ENCODE peak calls at places on chromosomes 5 and 9, in eight cellular contexts. L, A, C, E, G, X, S and O are unnamed samples.

GRCh38 chr9:7298123-7298522 is 501.5 kb downstream of the DMAC1 start:
- DNase-seq in E (peak; percentile 27), X (no peak), L (no peak), A (no peak), C (no peak), S (no peak), G (no peak), O (no peak)

GRCh38 chr5:137752873-137753226 is 1.3 kb downstream of the HNRNPA0 start:
- DNase-seq in G (no peak), X (peak; percentile 36), S (peak; percentile 38), L (no peak), C (no peak), A (peak; percentile 52), E (peak; percentile 44), O (peak; percentile 16)

GRCh38 chr5:117615226-117615625 is 1040.6 kb upstream of the SEMA6A start:
- DNase-seq in X (no peak), E (no peak), S (no peak), G (no peak), C (no peak), A (no peak), L (no peak), O (no peak)

GRCh38 chr9:26706223-26706622 is 186.4 kb downstream of the CAAP1 start:
- DNase-seq in X (no peak), C (no peak), S (no peak), G (no peak), A (no peak), L (no peak), E (no peak), O (no peak)

GRCh38 chr9:130451509-130452388 is 7.0 kb downstream of the ASS1 start:
- DNase-seq in A (peak; percentile 83), L (peak; percentile 78), X (peak; percentile 74), E (peak; percentile 99), C (peak; percentile 93), S (peak; percentile 93), G (no peak), O (no peak)

GRCh38 chr5:149149942-149150341 is 8.6 kb downstream of the ABLIM3 start:
- DNase-seq in L (no peak), A (no peak), S (no peak), E (peak; percentile 21), X (no peak), C (no peak), G (no peak), O (no peak)

GRCh38 chr5:89200899-89201298 is 317.9 kb upstream of the MEF2C start:
- DNase-seq in E (no peak), G (no peak), C (no peak), L (no peak), X (no peak), A (no peak), S (no peak), O (no peak)

GRCh38 chr5:3326569-3327232 is 268.9 kb upstream of the IRX1 start:
- DNase-seq in X (no peak), G (no peak), L (no peak), A (no peak), C (no peak), S (no peak), E (no peak), O (no peak)

GRCh38 chr9:30630459-30630858 is 1754.0 kb upstream of the ACO1 start:
- DNase-seq in G (no peak), L (no peak), X (no peak), C (no peak), E (no peak), A (no peak), S (no peak), O (no peak)

GRCh38 chr5:1726956-1727355 is 72.7 kb downstream of the MRPL36 start:
- DNase-seq in C (no peak), S (no peak), L (no peak), A (peak; percentile 17), E (no peak), X (peak; percentile 17), G (no peak), O (no peak)

GRCh38 chr9:137431416-137431931 is 8.3 kb downstream of the NOXA1 start:
- DNase-seq in C (no peak), X (no peak), L (no peak), G (no peak), S (no peak), A (no peak), E (no peak), O (no peak)

DNA sequence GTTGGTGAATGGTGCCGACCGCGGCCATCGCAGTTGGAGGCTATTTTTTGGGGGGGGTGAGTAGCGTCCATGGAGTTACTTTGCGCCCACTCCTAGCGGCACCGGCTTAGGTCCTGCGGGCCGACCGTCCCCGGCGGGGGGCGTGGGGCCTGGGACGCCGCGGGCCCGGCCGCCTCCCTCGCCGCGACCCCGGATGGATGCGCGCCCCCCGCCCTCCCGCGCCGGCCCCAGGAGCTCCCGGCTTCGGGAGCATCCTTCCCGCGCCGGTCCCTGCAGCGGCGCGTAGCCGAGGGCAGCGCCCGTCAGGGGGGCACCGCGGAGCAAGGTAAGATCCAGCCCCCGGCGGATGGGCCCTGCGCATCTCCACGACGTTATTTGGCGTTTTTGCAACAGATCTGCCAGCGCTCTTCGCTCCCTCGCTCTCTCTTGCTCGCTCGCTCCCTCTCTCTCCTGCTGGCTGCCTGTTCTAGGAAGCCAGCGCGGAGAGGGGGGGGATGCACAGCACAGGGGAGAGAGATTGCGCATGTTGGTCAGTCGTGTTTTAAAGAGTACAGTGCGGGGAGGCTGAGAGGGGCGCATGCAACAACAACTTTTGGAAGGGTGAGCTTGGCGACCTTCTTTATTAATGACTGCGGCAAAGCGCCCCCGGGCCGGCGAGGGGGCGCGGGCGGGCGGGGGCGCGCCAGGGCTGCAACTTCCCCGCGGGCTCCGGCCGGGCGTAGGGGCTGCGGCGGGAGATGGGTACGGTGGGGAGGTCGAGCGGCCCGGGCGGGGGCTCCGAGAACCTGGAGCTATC is 415 bp downstream of the JADE2 start:
- DNase-seq in L (peak; percentile 78), S (peak; percentile 76), G (peak; percentile 68), C (peak; percentile 86), E (peak; percentile 90), A (peak; percentile 75), X (peak; percentile 70), O (peak; percentile 65)
- H3K27ac ChIP-seq in L (peak overlapping the region; percentile 100), S (no peak overlapping the region), G (peak overlapping the region; percentile 84), C (peak overlapping the region; percentile 68), E (no peak overlapping the region), A (peak overlapping the region; percentile 91), X (no peak overlapping the region), O (peak overlapping the region; percentile 99)

DNA sequence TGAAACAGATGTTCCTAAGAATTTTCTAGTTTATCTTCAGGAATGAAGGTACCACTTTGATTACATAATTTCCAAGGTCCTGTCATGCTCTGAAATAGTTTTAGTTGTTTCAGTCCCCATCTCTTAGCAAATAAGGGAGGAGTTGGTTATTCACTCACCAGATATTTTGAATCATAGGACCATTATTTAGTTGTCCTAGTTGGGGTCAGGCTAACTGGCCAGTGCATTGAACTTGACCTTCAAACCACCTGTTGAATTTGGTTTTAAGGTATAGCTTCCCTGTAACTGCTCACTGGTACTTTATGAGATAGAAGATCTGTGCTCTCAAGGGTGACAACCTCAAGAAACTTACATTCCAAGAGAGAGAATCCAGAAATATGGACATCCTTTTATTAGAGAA is 53.9 kb upstream of the TNFAIP8 start:
- DNase-seq in G (no peak), C (no peak), X (no peak), E (no peak), S (no peak), L (no peak), A (no peak), O (no peak)
- H3K9me3 ChIP-seq in G (no peaks in the 10 kb centered on the region), C (no peaks in the 10 kb centered on the region), X (no peaks in the 10 kb centered on the region), E (no peaks in the 10 kb centered on the region), S (no peaks in the 10 kb centered on the region), L (no peaks in the 10 kb centered on the region), A (no peaks in the 10 kb centered on the region), O (no peaks in the 10 kb centered on the region)

DNA sequence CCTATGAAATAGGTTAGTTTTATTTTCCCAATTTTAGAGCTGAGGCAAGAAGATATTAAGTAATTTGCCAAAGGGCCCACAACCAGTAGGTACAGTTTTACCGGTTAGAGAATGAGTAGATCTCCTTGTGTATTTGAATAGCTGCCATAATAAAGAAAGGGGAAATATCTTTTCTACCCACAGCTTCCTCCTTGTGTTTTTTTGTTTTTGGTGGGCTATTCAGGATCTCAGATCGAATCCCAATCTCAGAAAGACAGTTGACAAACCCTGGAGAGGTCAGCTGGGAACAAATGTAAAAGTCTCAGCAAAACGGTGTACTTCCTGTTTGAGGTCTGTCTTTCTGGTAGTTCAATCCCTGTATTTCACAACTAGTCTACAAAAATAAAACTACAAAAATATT is 11.8 kb downstream of the SLC31A1 start:
- DNase-seq in A (no peak), X (no peak), C (no peak), E (peak; percentile 17), G (no peak), S (peak; percentile 83), L (no peak), O (no peak)
- H3K27ac ChIP-seq in A (peak overlapping the region; percentile 94), X (no peak overlapping the region), C (no peak overlapping the region), E (no peak overlapping the region), G (peak overlapping the region; percentile 0), S (peak overlapping the region; percentile 41), L (no peak overlapping the region), O (no peak overlapping the region)

GRCh38 chr9:21873540-21874221 is 71.2 kb downstream of the MTAP start:
- DNase-seq in S (peak; percentile 85), C (peak; percentile 88), A (no peak), G (no peak), L (no peak), E (peak; percentile 68), X (no peak), O (no peak)

GRCh38 chr9:21871256-21871975 is 69.0 kb downstream of the MTAP start:
- DNase-seq in A (no peak), G (no peak), L (no peak), S (peak; percentile 76), X (no peak), E (no peak), C (peak; percentile 35), O (no peak)

GRCh38 chr9:21872696-21873095 is 70.3 kb downstream of the MTAP start:
- DNase-seq in L (no peak), C (no peak), S (peak; percentile 10), E (no peak), G (no peak), X (no peak), A (no peak), O (no peak)

GRCh38 chr9:21875893-21876292 is 73.5 kb downstream of the MTAP start:
- DNase-seq in S (no peak), L (no peak), G (no peak), A (no peak), C (no peak), X (no peak), E (no peak), O (no peak)
- H3K9me3 ChIP-seq in S (no peaks in the 10 kb centered on the region), L (no peaks in the 10 kb centered on the region), G (no peaks in the 10 kb centered on the region), A (no peaks in the 10 kb centered on the region), C (no peaks in the 10 kb centered on the region), X (no peaks in the 10 kb centered on the region), E (no peaks in the 10 kb centered on the region), O (no peaks in the 10 kb centered on the region)